ENCODE peak calls at places on chromosomes 16 and 17, in seven cellular contexts. T, G, L, Z, M, U and R are unnamed samples.

GRCh38 chr17:80647746-80648145 is 103.1 kb downstream of the RPTOR start:
- DNase-seq in G (no peak), L (no peak), U (no peak), T (peak), Z (no peak), M (no peak), R (no peak)

GRCh38 chr17:82909322-82909904 is 69.6 kb upstream of the ZNF750 start:
- DNase-seq in M (no peak), U (no peak), T (no peak), G (no peak), L (no peak), Z (no peak), R (no peak)

GRCh38 chr16:22721497-22722100 is 92.4 kb upstream of the HS3ST2 start:
- DNase-seq in L (no peak), Z (no peak), U (no peak), G (no peak), M (no peak), T (no peak), R (peak)

GRCh38 chr16:1941924-1942809 is 832 bp downstream of the MSRB1 start:
- DNase-seq in Z (no peak), T (no peak), L (no peak), U (no peak), G (no peak), M (no peak), R (no peak)

GRCh38 chr17:71978435-71978834 is 142.4 kb upstream of the SOX9 start:
- DNase-seq in U (no peak), G (no peak), Z (no peak), T (no peak), L (no peak), M (no peak), R (no peak)

GRCh38 chr16:52451971-52452421 is 94.9 kb downstream of the TOX3 start:
- DNase-seq in U (no peak), Z (no peak), G (peak), L (no peak), T (no peak), M (peak), R (no peak)

GRCh38 chr17:30332057-30332542 is 1.8 kb downstream of the TMIGD1 start:
- DNase-seq in L (no peak), T (peak), U (no peak), G (no peak), M (no peak), Z (peak), R (no peak)

GRCh38 chr17:79942011-79942405 is 93.7 kb downstream of the TBC1D16 start:
- DNase-seq in Z (no peak), L (peak), G (no peak), M (no peak), T (no peak), U (no peak), R (no peak)

GRCh38 chr16:10188236-10188635 is 6.0 kb upstream of the GRIN2A start:
- DNase-seq in M (no peak), L (no peak), Z (no peak), G (no peak), T (peak), U (no peak), R (no peak)

GRCh38 chr17:81242421-81243332 is 3.6 kb downstream of the NDUFAF8 start:
- DNase-seq in U (no peak), M (no peak), Z (no peak), L (no peak), T (no peak), G (no peak), R (no peak)

GRCh38 chr17:50272246-50272645 is 2.0 kb upstream of the TMEM92 start:
- DNase-seq in U (no peak), M (no peak), L (no peak), G (peak), T (no peak), Z (no peak), R (no peak)

GRCh38 chr16:14244344-14245010 is 173.4 kb downstream of the MRTFB start:
- DNase-seq in G (no peak), T (no peak), U (no peak), Z (no peak), M (no peak), L (no peak), R (no peak)

GRCh38 chr16:16120382-16121184 is 102.7 kb downstream of the ABCC6 start:
- DNase-seq in L (peak), Z (no peak), T (no peak), G (no peak), M (no peak), U (no peak), R (peak)

GRCh38 chr16:87374313-87374712 is 9.3 kb downstream of the FBXO31 start:
- DNase-seq in M (no peak), U (no peak), Z (no peak), G (no peak), T (no peak), L (no peak), R (no peak)

GRCh38 chr16:70737377-70738082 is 51.7 kb upstream of the MTSS2 start:
- DNase-seq in L (peak), G (no peak), U (no peak), M (no peak), T (peak), Z (peak), R (no peak)

GRCh38 chr16:72961863-72962262 is 86.1 kb downstream of the ZFHX3 start:
- DNase-seq in M (no peak), G (no peak), U (no peak), L (no peak), T (no peak), Z (no peak), R (no peak)

GRCh38 chr17:29835438-29836351 is 94.3 kb downstream of the SSH2 start:
- DNase-seq in Z (no peak), T (peak), U (no peak), M (peak), G (no peak), L (no peak), R (no peak)

GRCh38 chr16:31206776-31207175 is 4.2 kb upstream of the PYCARD start:
- DNase-seq in M (peak), L (no peak), G (no peak), U (no peak), Z (no peak), T (no peak), R (no peak)

GRCh38 chr17:7023576-7024401 is 939 bp downstream of the BCL6B start:
- DNase-seq in U (peak), T (no peak), M (no peak), G (peak), L (peak), Z (peak), R (no peak)

GRCh38 chr17:7717756-7718350 is 309 bp downstream of the DNAH2 start:
- DNase-seq in U (no peak), G (no peak), Z (no peak), L (no peak), M (no peak), T (no peak), R (no peak)

GRCh38 chr16:46949216-46949892 is 24.1 kb downstream of the DNAJA2 start:
- DNase-seq in L (no peak), Z (no peak), T (no peak), U (no peak), G (no peak), M (no peak), R (no peak)

GRCh38 chr16:22193134-22193411 is 13.0 kb upstream of the EEF2K start:
- DNase-seq in Z (no peak), G (no peak), L (no peak), U (no peak), M (no peak), T (no peak), R (no peak)

GRCh38 chr17:57586099-57586702 is 158.9 kb downstream of the CCDC182 start:
- DNase-seq in M (no peak), T (no peak), Z (no peak), U (no peak), L (no peak), G (no peak), R (no peak)

GRCh38 chr17:73586153-73586906 is 57.9 kb downstream of the SDK2 start:
- DNase-seq in G (no peak), L (no peak), Z (no peak), U (peak), T (no peak), M (no peak), R (no peak)

GRCh38 chr16:50278251-50278650 is 11.9 kb downstream of the ADCY7 start:
- DNase-seq in Z (no peak), U (no peak), M (no peak), T (no peak), G (no peak), L (no peak), R (no peak)

GRCh38 chr16:30786936-30787612 is at the start of gene ZNF629:
- DNase-seq in T (peak), M (peak), L (peak), Z (no peak), G (peak), U (peak), R (peak)